ENCODE peak calls at places on chromosome 9, in nine cellular contexts. Z, J, B, R, U, K, W, D and C are unnamed samples.

GRCh38 chr9:99826579-99826978 is 4.9 kb downstream of the NR4A3 start:
- DNase-seq in U (no peak), K (no peak), R (no peak), D (no peak), B (no peak), W (no peak), J (no peak), Z (no peak), C (no peak)

GRCh38 chr9:30258079-30258478 is 2126.4 kb upstream of the ACO1 start:
- DNase-seq in R (no peak), U (no peak), B (no peak), Z (no peak), K (no peak), J (no peak), D (no peak), W (no peak), C (no peak)

GRCh38 chr9:70021026-70021571 is 22.5 kb upstream of the MAMDC2 start:
- DNase-seq in J (peak; percentile 41), U (peak; percentile 73), Z (no peak), R (no peak), K (peak; percentile 68), B (no peak), D (no peak), W (peak; percentile 89), C (no peak)

GRCh38 chr9:124809211-124809610 is 32.3 kb downstream of the OLFML2A start:
- DNase-seq in J (no peak), B (no peak), U (no peak), K (no peak), R (no peak), D (no peak), W (no peak), Z (no peak), C (no peak)

GRCh38 chr9:106769331-106769730 is 93.6 kb upstream of the ZNF462 start:
- DNase-seq in Z (no peak), U (no peak), R (no peak), W (peak; percentile 4), K (no peak), D (no peak), J (no peak), B (no peak), C (no peak)

GRCh38 chr9:83153030-83153429 is 90.1 kb upstream of the RASEF start:
- DNase-seq in R (no peak), J (no peak), Z (no peak), K (no peak), W (no peak), U (no peak), D (no peak), B (no peak), C (no peak)

GRCh38 chr9:82560457-82560904 is 502.5 kb downstream of the RASEF start:
- DNase-seq in D (no peak), U (no peak), B (peak; percentile 39), Z (no peak), J (no peak), K (no peak), W (no peak), R (no peak), C (no peak)

GRCh38 chr9:130149654-130150286 is 22.4 kb upstream of the NCS1 start:
- DNase-seq in J (no peak), W (no peak), B (no peak), D (no peak), K (no peak), R (no peak), Z (no peak), U (no peak), C (no peak)

GRCh38 chr9:126399789-126400188 is 73.2 kb downstream of the MVB12B start:
- DNase-seq in B (no peak), U (no peak), R (no peak), J (no peak), W (no peak), Z (no peak), D (no peak), K (no peak), C (no peak)

GRCh38 chr9:22469928-22470544 is 23.4 kb downstream of the DMRTA1 start:
- DNase-seq in J (no peak), D (no peak), W (peak; percentile 36), K (peak; percentile 29), B (peak; percentile 46), Z (peak; percentile 41), R (peak; percentile 49), U (no peak), C (no peak)

GRCh38 chr9:29021632-29022031 is 1448.4 kb upstream of the C9orf72 start:
- DNase-seq in W (no peak), R (no peak), D (no peak), U (no peak), B (no peak), Z (no peak), J (no peak), K (no peak), C (no peak)

GRCh38 chr9:96567203-96567700 is 52.4 kb downstream of the CDC14B start:
- DNase-seq in K (peak; percentile 55), Z (no peak), D (no peak), R (no peak), W (no peak), U (no peak), J (no peak), B (peak; percentile 2), C (no peak)

GRCh38 chr9:72353455-72354116 is 11.4 kb downstream of the ZFAND5 start:
- DNase-seq in U (no peak), W (no peak), K (no peak), D (no peak), Z (no peak), J (no peak), R (peak; percentile 30), B (no peak), C (no peak)

GRCh38 chr9:135447126-135447525 is 32.5 kb upstream of the PPP1R26 start:
- DNase-seq in K (no peak), B (no peak), R (no peak), J (no peak), W (no peak), Z (no peak), D (no peak), U (no peak), C (no peak)

GRCh38 chr9:16704096-16704488 is 166.4 kb downstream of the BNC2 start:
- DNase-seq in W (no peak), D (no peak), B (no peak), J (no peak), K (no peak), R (no peak), U (no peak), Z (no peak), C (no peak)

GRCh38 chr9:125600194-125600593 is 106.8 kb downstream of the MAPKAP1 start:
- DNase-seq in U (no peak), K (no peak), R (no peak), J (no peak), D (no peak), W (no peak), Z (no peak), B (no peak), C (no peak)

GRCh38 chr9:33289501-33289900 is 815 bp upstream of the NFX1 start:
- DNase-seq in J (no peak), W (no peak), Z (no peak), R (no peak), D (no peak), B (no peak), U (no peak), K (no peak), C (peak; percentile 24)

GRCh38 chr9:123329329-123329955 is 26.6 kb upstream of the CRB2 start:
- DNase-seq in W (no peak), U (no peak), J (no peak), K (no peak), D (no peak), B (no peak), R (no peak), Z (no peak), C (no peak)

GRCh38 chr9:128579194-128579593 is 26.8 kb downstream of the SPTAN1 start:
- DNase-seq in K (no peak), J (no peak), B (no peak), R (no peak), W (no peak), Z (no peak), D (no peak), U (no peak), C (no peak)

GRCh38 chr9:2241875-2242741 is 227.0 kb downstream of the SMARCA2 start:
- DNase-seq in B (peak; percentile 86), Z (peak; percentile 91), D (peak; percentile 83), J (peak; percentile 63), U (no peak), R (peak; percentile 90), K (peak; percentile 81), W (peak; percentile 76), C (peak; percentile 80)

GRCh38 chr9:114078021-114078780 is at the start of gene AMBP:
- DNase-seq in B (peak; percentile 16), R (peak; percentile 26), D (no peak), W (no peak), K (no peak), U (no peak), J (no peak), Z (no peak), C (no peak)